ENCODE peak calls at places on chromosomes 6 and 20, in four cellular contexts. F is posterior vena cava, G is mesendoderm, W is occipital lobe. V is an unnamed sample.

GRCh38 chr20:61887694-61888093 is 178.0 kb downstream of the TAF4 start:
- DNase-seq in F (no peak), G (peak; percentile 32), W (no peak), V (no peak)

GRCh38 chr20:45972500-45973183 is 639 bp upstream of the ZNF335 start:
- DNase-seq in F (peak; percentile 98), G (no peak), W (no peak), V (no peak)

GRCh38 chr6:155894758-155895157 is 439.1 kb upstream of the NOX3 start:
- DNase-seq in F (no peak), G (no peak), W (no peak), V (no peak)

GRCh38 chr20:64212750-64213149 is 42.8 kb upstream of the PCMTD2 start:
- DNase-seq in F (no peak), G (no peak), W (no peak), V (no peak)

GRCh38 chr6:162864901-162865300 is 137.1 kb downstream of the PACRG start:
- DNase-seq in F (no peak), G (no peak), W (no peak), V (no peak)

GRCh38 chr20:1371235-1371782 is 21.5 kb downstream of the FKBP1A start:
- DNase-seq in F (no peak), G (no peak), W (no peak), V (no peak)

GRCh38 chr6:26660096-26660425 is 515 bp upstream of the ZNF322 start:
- DNase-seq in F (no peak), G (no peak), W (no peak), V (no peak)

GRCh38 chr6:37131104-37131959 is 38.6 kb upstream of the PIM1 start:
- DNase-seq in F (peak; percentile 84), G (peak; percentile 71), W (no peak), V (no peak)

GRCh38 chr6:45928721-45929305 is 86.8 kb downstream of the CLIC5 start:
- DNase-seq in F (no peak), G (no peak), W (no peak), V (no peak)

GRCh38 chr6:138493413-138493812 is 5.9 kb downstream of the NHSL1 start:
- DNase-seq in F (no peak), G (peak; percentile 88), W (no peak), V (peak; percentile 85)

GRCh38 chr20:19185083-19185482 is 27.4 kb upstream of the SLC24A3 start:
- DNase-seq in F (no peak), G (no peak), W (no peak), V (no peak)

GRCh38 chr6:155417454-155417853 is 38.2 kb downstream of the NOX3 start:
- DNase-seq in F (no peak), G (no peak), W (no peak), V (no peak)

GRCh38 chr6:50868466-50868865 is 49.8 kb downstream of the TFAP2B start:
- DNase-seq in F (no peak), G (peak; percentile 65), W (no peak), V (no peak)

GRCh38 chr6:82767037-82767436 is 298.6 kb downstream of the UBE3D start:
- DNase-seq in F (no peak), G (no peak), W (no peak), V (no peak)

GRCh38 chr6:122789862-122790739 is 1.0 kb downstream of the SMPDL3A start:
- DNase-seq in F (no peak), G (peak; percentile 60), W (peak; percentile 56), V (no peak)

GRCh38 chr6:158571826-158572652 is 12.1 kb downstream of the TMEM181 start:
- DNase-seq in F (peak; percentile 78), G (no peak), W (no peak), V (no peak)

GRCh38 chr20:20084296-20084752 is 32.0 kb downstream of the CFAP61 start:
- DNase-seq in F (no peak), G (no peak), W (peak; percentile 7), V (no peak)

GRCh38 chr20:35601021-35601973 is 14.3 kb upstream of the SPAG4 start:
- DNase-seq in F (peak; percentile 93), G (peak; percentile 87), W (peak; percentile 43), V (no peak)

GRCh38 chr20:18504479-18505060 is 3.2 kb upstream of the SEC23B start:
- DNase-seq in F (peak; percentile 87), G (no peak), W (peak; percentile 8), V (no peak)

GRCh38 chr6:77403424-77403823 is 59.9 kb downstream of the HTR1B start:
- DNase-seq in F (no peak), G (peak; percentile 71), W (no peak), V (no peak)

GRCh38 chr6:80143312-80143960 is 37.0 kb downstream of the BCKDHB start:
- DNase-seq in F (peak; percentile 84), G (no peak), W (peak; percentile 3), V (peak; percentile 81)

GRCh38 chr6:19796452-19796851 is 40.7 kb upstream of the ID4 start:
- DNase-seq in F (no peak), G (no peak), W (no peak), V (no peak)

GRCh38 chr6:51618563-51618962 is 468.9 kb downstream of the PKHD1 start:
- DNase-seq in F (no peak), G (peak; percentile 36), W (no peak), V (no peak)

GRCh38 chr6:35907750-35908149 is 13.1 kb downstream of the SRPK1 start:
- DNase-seq in F (no peak), G (no peak), W (no peak), V (no peak)

GRCh38 chr6:125528614-125529013 is 220.8 kb upstream of the HEY2 start:
- DNase-seq in F (no peak), G (peak; percentile 97), W (no peak), V (no peak)

GRCh38 chr6:96939019-96939805 is 14.7 kb downstream of the KLHL32 start:
- DNase-seq in F (no peak), G (peak; percentile 5), W (peak; percentile 12), V (peak; percentile 59)

GRCh38 chr6:6461138-6461537 is 127.4 kb upstream of the LY86 start:
- DNase-seq in F (no peak), G (no peak), W (no peak), V (no peak)

GRCh38 chr20:25083773-25084615 is 2.1 kb upstream of the VSX1 start:
- DNase-seq in F (peak; percentile 73), G (no peak), W (no peak), V (no peak)

GRCh38 chr6:71099649-71100048 is 142.8 kb upstream of the B3GAT2 start:
- DNase-seq in F (no peak), G (no peak), W (no peak), V (no peak)

GRCh38 chr20:25685276-25686080 is 11.2 kb downstream of the ZNF337 start:
- DNase-seq in F (no peak), G (no peak), W (no peak), V (no peak)

GRCh38 chr6:38261626-38262025 is 378.1 kb downstream of the BTBD9 start:
- DNase-seq in F (no peak), G (no peak), W (no peak), V (no peak)

GRCh38 chr6:33430991-33431879 is 11.4 kb downstream of the SYNGAP1 start:
- DNase-seq in F (peak; percentile 92), G (peak; percentile 98), W (peak; percentile 84), V (no peak)